ENCODE peak calls at places on chromosome 14, in nine cellular contexts. One of them, this sample, is unnamed. For H3K36me3, the result is how much of the 10 kb centered on the place peaks cover.

GRCh38 chr14:73759183-73759713 is 45.1 kb upstream of the PNMA1 start:
- DNase-seq in heart left ventricle: peak
- DNase-seq in fibroblast of lung: peak
- DNase-seq in MM.1S: peak
- DNase-seq in sigmoid colon: peak
- DNase-seq in suprapubic skin: peak
- DNase-seq in neuronal stem cell: no peak
- DNase-seq in IMR-90: peak
- DNase-seq in transverse colon: peak
- DNase-seq in this sample: peak

GRCh38 chr14:99234982-99235491 is 37.0 kb downstream of the BCL11B start:
- DNase-seq in neuronal stem cell: peak
- DNase-seq in MM.1S: no peak
- DNase-seq in fibroblast of lung: no peak
- DNase-seq in sigmoid colon: no peak
- DNase-seq in IMR-90: no peak
- DNase-seq in transverse colon: no peak
- DNase-seq in suprapubic skin: no peak
- DNase-seq in heart left ventricle: no peak
- DNase-seq in this sample: no peak

GRCh38 chr14:81384900-81385299 is 15.2 kb downstream of the STON2 start:
- DNase-seq in fibroblast of lung: peak
- DNase-seq in suprapubic skin: no peak
- DNase-seq in heart left ventricle: no peak
- DNase-seq in sigmoid colon: no peak
- DNase-seq in transverse colon: no peak
- DNase-seq in MM.1S: no peak
- DNase-seq in neuronal stem cell: no peak
- DNase-seq in IMR-90: no peak
- DNase-seq in this sample: no peak

GRCh38 chr14:31312934-31313333 is 105.3 kb upstream of the HECTD1 start:
- DNase-seq in fibroblast of lung: no peak
- DNase-seq in heart left ventricle: no peak
- DNase-seq in MM.1S: no peak
- DNase-seq in sigmoid colon: no peak
- DNase-seq in neuronal stem cell: no peak
- DNase-seq in IMR-90: no peak
- DNase-seq in transverse colon: no peak
- DNase-seq in suprapubic skin: no peak
- DNase-seq in this sample: no peak

GRCh38 chr14:37655418-37655817 is 60.0 kb downstream of the TTC6 start:
- DNase-seq in heart left ventricle: no peak
- DNase-seq in IMR-90: peak
- DNase-seq in MM.1S: no peak
- DNase-seq in fibroblast of lung: peak
- DNase-seq in sigmoid colon: no peak
- DNase-seq in suprapubic skin: no peak
- DNase-seq in neuronal stem cell: no peak
- DNase-seq in transverse colon: no peak
- DNase-seq in this sample: no peak

GRCh38 chr14:38256358-38256840 is 506 bp upstream of the CLEC14A start:
- DNase-seq in suprapubic skin: no peak
- DNase-seq in transverse colon: no peak
- DNase-seq in heart left ventricle: peak
- DNase-seq in fibroblast of lung: peak
- DNase-seq in neuronal stem cell: no peak
- DNase-seq in MM.1S: no peak
- DNase-seq in IMR-90: peak
- DNase-seq in sigmoid colon: no peak
- DNase-seq in this sample: no peak

GRCh38 chr14:31110872-31111271 is 84.7 kb upstream of the STRN3 start:
- DNase-seq in fibroblast of lung: peak
- DNase-seq in sigmoid colon: no peak
- DNase-seq in IMR-90: no peak
- DNase-seq in transverse colon: no peak
- DNase-seq in heart left ventricle: no peak
- DNase-seq in neuronal stem cell: no peak
- DNase-seq in MM.1S: no peak
- DNase-seq in suprapubic skin: no peak
- DNase-seq in this sample: no peak

GRCh38 chr14:65167072-65167645 is 64.8 kb upstream of the MAX start:
- DNase-seq in IMR-90: no peak
- DNase-seq in MM.1S: no peak
- DNase-seq in suprapubic skin: no peak
- DNase-seq in neuronal stem cell: no peak
- DNase-seq in sigmoid colon: no peak
- DNase-seq in fibroblast of lung: no peak
- DNase-seq in heart left ventricle: no peak
- DNase-seq in transverse colon: no peak
- DNase-seq in this sample: no peak

GRCh38 chr14:24349742-24350141 is 10.0 kb upstream of the RIPK3 start:
- DNase-seq in heart left ventricle: no peak
- DNase-seq in sigmoid colon: no peak
- DNase-seq in MM.1S: no peak
- DNase-seq in fibroblast of lung: no peak
- DNase-seq in suprapubic skin: no peak
- DNase-seq in neuronal stem cell: no peak
- DNase-seq in IMR-90: no peak
- DNase-seq in transverse colon: no peak
- DNase-seq in this sample: no peak

GRCh38 chr14:85564841-85565527 is 35.0 kb downstream of the FLRT2 start:
- DNase-seq in suprapubic skin: no peak
- DNase-seq in fibroblast of lung: no peak
- DNase-seq in MM.1S: no peak
- DNase-seq in sigmoid colon: no peak
- DNase-seq in transverse colon: no peak
- DNase-seq in IMR-90: peak
- DNase-seq in neuronal stem cell: no peak
- DNase-seq in heart left ventricle: no peak
- DNase-seq in this sample: no peak

GRCh38 chr14:98909251-98909944 is 362.6 kb downstream of the BCL11B start:
- DNase-seq in heart left ventricle: no peak
- DNase-seq in transverse colon: no peak
- DNase-seq in sigmoid colon: no peak
- DNase-seq in MM.1S: no peak
- DNase-seq in suprapubic skin: no peak
- DNase-seq in neuronal stem cell: no peak
- DNase-seq in fibroblast of lung: peak
- DNase-seq in IMR-90: no peak
- DNase-seq in this sample: no peak

GRCh38 chr14:79543348-79543747 is 668.0 kb downstream of the DIO2 start:
- DNase-seq in sigmoid colon: no peak
- DNase-seq in IMR-90: no peak
- DNase-seq in transverse colon: no peak
- DNase-seq in fibroblast of lung: no peak
- DNase-seq in heart left ventricle: no peak
- DNase-seq in MM.1S: no peak
- DNase-seq in neuronal stem cell: no peak
- DNase-seq in suprapubic skin: no peak
- DNase-seq in this sample: no peak

GRCh38 chr14:76307786-76308780 is 67.9 kb upstream of the ESRRB start:
- DNase-seq in MM.1S: no peak
- DNase-seq in heart left ventricle: no peak
- DNase-seq in sigmoid colon: no peak
- DNase-seq in IMR-90: no peak
- DNase-seq in suprapubic skin: peak
- DNase-seq in neuronal stem cell: no peak
- DNase-seq in fibroblast of lung: no peak
- DNase-seq in transverse colon: no peak
- DNase-seq in this sample: no peak

GRCh38 chr14:21476526-21476924 is 234 bp downstream of the RAB2B start:
- DNase-seq in MM.1S: no peak
- DNase-seq in IMR-90: no peak
- DNase-seq in sigmoid colon: peak
- DNase-seq in suprapubic skin: peak
- DNase-seq in transverse colon: peak
- DNase-seq in heart left ventricle: peak
- DNase-seq in fibroblast of lung: no peak
- DNase-seq in neuronal stem cell: no peak
- DNase-seq in this sample: no peak

GRCh38 chr14:88553886-88554457 is 835 bp downstream of the PTPN21 start:
- DNase-seq in MM.1S: no peak
- DNase-seq in fibroblast of lung: peak
- DNase-seq in transverse colon: no peak
- DNase-seq in IMR-90: peak
- DNase-seq in suprapubic skin: no peak
- DNase-seq in neuronal stem cell: no peak
- DNase-seq in sigmoid colon: no peak
- DNase-seq in heart left ventricle: no peak
- DNase-seq in this sample: no peak

DNA sequence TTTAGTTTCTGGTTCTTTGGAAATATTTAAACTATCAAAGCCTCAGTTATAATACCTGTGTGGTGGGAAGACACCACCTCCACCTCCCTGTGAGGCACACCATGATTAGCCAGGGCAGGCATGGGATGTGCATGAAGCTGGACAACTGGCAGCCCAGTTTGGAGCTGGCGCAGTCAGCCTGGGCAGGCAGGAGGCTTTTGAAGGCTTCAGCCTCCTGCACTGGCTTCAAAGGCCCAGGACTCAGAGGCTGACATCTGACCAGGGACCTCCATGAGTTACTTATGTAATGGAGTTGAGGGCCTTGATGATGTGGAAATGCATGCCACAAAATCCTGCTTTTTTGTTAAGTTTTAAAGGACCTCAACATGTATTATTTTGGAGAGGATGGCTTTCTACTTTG is 30.3 kb downstream of the C14orf132 start:
- DNase-seq in fibroblast of lung: no peak
- DNase-seq in transverse colon: no peak
- DNase-seq in MM.1S: no peak
- DNase-seq in sigmoid colon: no peak
- DNase-seq in IMR-90: no peak
- DNase-seq in neuronal stem cell: no peak
- DNase-seq in heart left ventricle: no peak
- DNase-seq in suprapubic skin: peak
- DNase-seq in this sample: no peak
- H3K4me3 ChIP-seq in fibroblast of lung: no peak
- H3K4me3 ChIP-seq in transverse colon: no peak
- H3K4me3 ChIP-seq in MM.1S: no peak
- H3K4me3 ChIP-seq in sigmoid colon: no peak
- H3K4me3 ChIP-seq in IMR-90: no peak
- H3K4me3 ChIP-seq in neuronal stem cell: no peak
- H3K4me3 ChIP-seq in heart left ventricle: no peak
- H3K4me3 ChIP-seq in suprapubic skin: no peak
- H3K4me3 ChIP-seq in this sample: no peak

GRCh38 chr14:105499256-105500035 is 8.4 kb downstream of the TEDC1 start:
- DNase-seq in sigmoid colon: peak
- DNase-seq in transverse colon: no peak
- DNase-seq in heart left ventricle: peak
- DNase-seq in suprapubic skin: no peak
- DNase-seq in IMR-90: no peak
- DNase-seq in MM.1S: no peak
- DNase-seq in fibroblast of lung: no peak
- DNase-seq in neuronal stem cell: no peak
- DNase-seq in this sample: no peak

GRCh38 chr14:105500726-105501101 is 9.7 kb downstream of the TEDC1 start:
- DNase-seq in heart left ventricle: no peak
- DNase-seq in sigmoid colon: peak
- DNase-seq in suprapubic skin: no peak
- DNase-seq in IMR-90: no peak
- DNase-seq in transverse colon: no peak
- DNase-seq in fibroblast of lung: no peak
- DNase-seq in MM.1S: no peak
- DNase-seq in neuronal stem cell: no peak
- DNase-seq in this sample: no peak

GRCh38 chr14:105501504-105502291 is 10.7 kb downstream of the TEDC1 start:
- DNase-seq in fibroblast of lung: no peak
- DNase-seq in transverse colon: no peak
- DNase-seq in suprapubic skin: no peak
- DNase-seq in heart left ventricle: no peak
- DNase-seq in neuronal stem cell: no peak
- DNase-seq in MM.1S: no peak
- DNase-seq in IMR-90: no peak
- DNase-seq in sigmoid colon: peak
- DNase-seq in this sample: no peak

GRCh38 chr14:105498430-105499255 is 7.6 kb downstream of the TEDC1 start:
- DNase-seq in neuronal stem cell: no peak
- DNase-seq in heart left ventricle: peak
- DNase-seq in fibroblast of lung: no peak
- DNase-seq in transverse colon: no peak
- DNase-seq in IMR-90: no peak
- DNase-seq in MM.1S: no peak
- DNase-seq in sigmoid colon: peak
- DNase-seq in suprapubic skin: no peak
- DNase-seq in this sample: no peak

GRCh38 chr14:105500036-105500725 is 9.1 kb downstream of the TEDC1 start:
- DNase-seq in suprapubic skin: no peak
- DNase-seq in heart left ventricle: no peak
- DNase-seq in IMR-90: no peak
- DNase-seq in MM.1S: no peak
- DNase-seq in neuronal stem cell: no peak
- DNase-seq in fibroblast of lung: no peak
- DNase-seq in transverse colon: no peak
- DNase-seq in sigmoid colon: peak
- DNase-seq in this sample: no peak
- H3K27ac ChIP-seq in suprapubic skin: no peak
- H3K27ac ChIP-seq in heart left ventricle: no peak
- H3K27ac ChIP-seq in IMR-90: no peak
- H3K27ac ChIP-seq in MM.1S: no peak
- H3K27ac ChIP-seq in neuronal stem cell: peak
- H3K27ac ChIP-seq in fibroblast of lung: no peak
- H3K27ac ChIP-seq in transverse colon: no peak
- H3K27ac ChIP-seq in sigmoid colon: no peak
- H3K27ac ChIP-seq in this sample: no peak

DNA sequence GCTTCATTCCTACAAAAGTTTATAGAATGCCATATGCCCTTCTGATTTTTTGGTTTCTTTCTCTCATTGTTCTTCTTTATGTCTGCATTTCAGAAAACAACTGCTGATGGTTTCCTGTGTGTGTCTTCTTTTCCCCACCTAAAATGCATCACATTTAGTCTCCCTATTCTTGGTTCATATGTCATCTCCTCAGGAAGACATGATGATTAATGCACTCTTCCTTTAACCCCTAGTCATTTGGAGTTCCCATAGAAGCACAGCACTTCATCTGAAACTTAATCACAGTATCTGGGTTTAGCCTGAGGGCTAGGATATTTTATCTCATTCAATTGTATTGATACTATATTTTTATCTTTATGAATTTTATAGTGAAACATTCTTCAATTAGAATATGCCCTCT is 21.5 kb downstream of the GNPNAT1 start:
- DNase-seq in MM.1S: no peak
- DNase-seq in fibroblast of lung: no peak
- DNase-seq in heart left ventricle: no peak
- DNase-seq in neuronal stem cell: no peak
- DNase-seq in transverse colon: no peak
- DNase-seq in suprapubic skin: no peak
- DNase-seq in IMR-90: no peak
- DNase-seq in sigmoid colon: no peak
- DNase-seq in this sample: no peak
- H3K36me3 ChIP-seq in MM.1S: under half
- H3K36me3 ChIP-seq in fibroblast of lung: under half
- H3K36me3 ChIP-seq in heart left ventricle: half or more
- H3K36me3 ChIP-seq in neuronal stem cell: half or more
- H3K36me3 ChIP-seq in transverse colon: under half
- H3K36me3 ChIP-seq in suprapubic skin: half or more
- H3K36me3 ChIP-seq in IMR-90: under half
- H3K36me3 ChIP-seq in sigmoid colon: under half
- H3K36me3 ChIP-seq in this sample: under half

DNA sequence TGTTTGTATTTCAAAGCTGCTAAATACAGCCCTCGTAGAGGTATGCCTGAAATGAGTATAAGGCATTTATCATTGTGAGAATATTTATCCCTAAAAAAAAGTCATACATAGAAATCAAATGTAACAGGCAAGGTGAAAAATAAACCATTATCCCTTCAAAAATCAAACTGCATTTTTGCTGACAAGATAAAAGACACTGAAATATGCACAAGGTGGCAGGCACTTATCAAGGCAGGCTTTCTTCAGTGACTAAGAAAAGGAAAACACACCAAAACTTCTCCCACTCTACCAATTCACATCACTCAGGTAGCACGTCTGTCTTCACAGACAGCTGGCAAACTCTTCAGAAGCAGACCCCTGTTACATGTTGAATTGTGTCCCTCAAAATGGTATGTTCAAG is 23.6 kb downstream of the ARMH4 start:
- DNase-seq in IMR-90: no peak
- DNase-seq in heart left ventricle: no peak
- DNase-seq in transverse colon: no peak
- DNase-seq in fibroblast of lung: no peak
- DNase-seq in neuronal stem cell: no peak
- DNase-seq in MM.1S: no peak
- DNase-seq in sigmoid colon: no peak
- DNase-seq in suprapubic skin: no peak
- DNase-seq in this sample: no peak
- H3K4me3 ChIP-seq in IMR-90: no peak
- H3K4me3 ChIP-seq in heart left ventricle: no peak
- H3K4me3 ChIP-seq in transverse colon: no peak
- H3K4me3 ChIP-seq in fibroblast of lung: no peak
- H3K4me3 ChIP-seq in neuronal stem cell: no peak
- H3K4me3 ChIP-seq in MM.1S: no peak
- H3K4me3 ChIP-seq in sigmoid colon: no peak
- H3K4me3 ChIP-seq in suprapubic skin: no peak
- H3K4me3 ChIP-seq in this sample: no peak